ENCODE peak calls at places on chromosomes 1 and 21, in seven cellular contexts. One of them, this sample, is unnamed.

GRCh38 chr1:231701306-231701705 is 74.7 kb downstream of the DISC1 start:
- DNase-seq in fibroblast of lung: no peak
- DNase-seq in fibroblast of pulmonary artery: no peak
- DNase-seq in tibial artery: no peak
- DNase-seq in WERI-Rb-1: no peak
- DNase-seq in transverse colon: no peak
- DNase-seq in cardiac fibroblast: no peak
- DNase-seq in this sample: no peak

GRCh38 chr1:9473032-9473792 is 66.1 kb upstream of the SLC25A33 start:
- DNase-seq in fibroblast of lung: peak; percentile 93
- DNase-seq in fibroblast of pulmonary artery: peak; percentile 87
- DNase-seq in tibial artery: peak; percentile 91
- DNase-seq in WERI-Rb-1: no peak
- DNase-seq in transverse colon: peak; percentile 76
- DNase-seq in cardiac fibroblast: peak; percentile 91
- DNase-seq in this sample: peak; percentile 97

GRCh38 chr1:194616835-194617234 is 1430.4 kb upstream of the B3GALT2 start:
- DNase-seq in fibroblast of lung: no peak
- DNase-seq in fibroblast of pulmonary artery: no peak
- DNase-seq in tibial artery: no peak
- DNase-seq in WERI-Rb-1: no peak
- DNase-seq in transverse colon: no peak
- DNase-seq in cardiac fibroblast: no peak
- DNase-seq in this sample: no peak

GRCh38 chr1:219155140-219155539 is 18.5 kb upstream of the LYPLAL1 start:
- DNase-seq in fibroblast of lung: no peak
- DNase-seq in fibroblast of pulmonary artery: peak; percentile 64
- DNase-seq in tibial artery: no peak
- DNase-seq in WERI-Rb-1: no peak
- DNase-seq in transverse colon: no peak
- DNase-seq in cardiac fibroblast: peak; percentile 58
- DNase-seq in this sample: no peak

GRCh38 chr1:230105754-230106625 is 39.0 kb downstream of the GALNT2 start:
- DNase-seq in fibroblast of lung: peak; percentile 86
- DNase-seq in fibroblast of pulmonary artery: peak; percentile 92
- DNase-seq in tibial artery: no peak
- DNase-seq in WERI-Rb-1: no peak
- DNase-seq in transverse colon: no peak
- DNase-seq in cardiac fibroblast: peak; percentile 94
- DNase-seq in this sample: peak; percentile 83

GRCh38 chr1:110475358-110476027 is 24.5 kb downstream of the PROK1 start:
- DNase-seq in fibroblast of lung: no peak
- DNase-seq in fibroblast of pulmonary artery: no peak
- DNase-seq in tibial artery: no peak
- DNase-seq in WERI-Rb-1: no peak
- DNase-seq in transverse colon: no peak
- DNase-seq in cardiac fibroblast: no peak
- DNase-seq in this sample: peak; percentile 54

GRCh38 chr1:209937996-209938959 is at the start of gene SYT14:
- DNase-seq in fibroblast of lung: peak; percentile 33
- DNase-seq in fibroblast of pulmonary artery: peak; percentile 78
- DNase-seq in tibial artery: no peak
- DNase-seq in WERI-Rb-1: peak; percentile 85
- DNase-seq in transverse colon: no peak
- DNase-seq in cardiac fibroblast: peak; percentile 59
- DNase-seq in this sample: peak; percentile 10

GRCh38 chr1:41151846-41152245 is 90.3 kb downstream of the SCMH1 start:
- DNase-seq in fibroblast of lung: no peak
- DNase-seq in fibroblast of pulmonary artery: no peak
- DNase-seq in tibial artery: no peak
- DNase-seq in WERI-Rb-1: no peak
- DNase-seq in transverse colon: no peak
- DNase-seq in cardiac fibroblast: peak; percentile 20
- DNase-seq in this sample: no peak

GRCh38 chr1:167467126-167467725 is 51.1 kb downstream of the CD247 start:
- DNase-seq in fibroblast of lung: no peak
- DNase-seq in fibroblast of pulmonary artery: no peak
- DNase-seq in tibial artery: no peak
- DNase-seq in WERI-Rb-1: peak; percentile 16
- DNase-seq in transverse colon: no peak
- DNase-seq in cardiac fibroblast: no peak
- DNase-seq in this sample: peak; percentile 54

GRCh38 chr1:245956225-245956624 is 550.9 kb downstream of the SMYD3 start:
- DNase-seq in fibroblast of lung: no peak
- DNase-seq in fibroblast of pulmonary artery: no peak
- DNase-seq in tibial artery: no peak
- DNase-seq in WERI-Rb-1: no peak
- DNase-seq in transverse colon: no peak
- DNase-seq in cardiac fibroblast: peak; percentile 48
- DNase-seq in this sample: no peak

GRCh38 chr1:183652547-183653467 is at the start of gene APOBEC4:
- DNase-seq in fibroblast of lung: no peak
- DNase-seq in fibroblast of pulmonary artery: peak; percentile 66
- DNase-seq in tibial artery: no peak
- DNase-seq in WERI-Rb-1: peak; percentile 42
- DNase-seq in transverse colon: peak; percentile 48
- DNase-seq in cardiac fibroblast: peak; percentile 51
- DNase-seq in this sample: peak; percentile 43

GRCh38 chr21:41564871-41565281 is 56.9 kb upstream of the TMPRSS2 start:
- DNase-seq in fibroblast of lung: no peak
- DNase-seq in fibroblast of pulmonary artery: peak; percentile 76
- DNase-seq in tibial artery: no peak
- DNase-seq in WERI-Rb-1: no peak
- DNase-seq in transverse colon: peak; percentile 72
- DNase-seq in cardiac fibroblast: peak; percentile 86
- DNase-seq in this sample: peak; percentile 66

GRCh38 chr21:45156459-45156858 is 82.1 kb downstream of the ADARB1 start:
- DNase-seq in fibroblast of lung: no peak
- DNase-seq in fibroblast of pulmonary artery: no peak
- DNase-seq in tibial artery: no peak
- DNase-seq in WERI-Rb-1: no peak
- DNase-seq in transverse colon: no peak
- DNase-seq in cardiac fibroblast: no peak
- DNase-seq in this sample: no peak

GRCh38 chr1:236575523-236575922 is 28.8 kb downstream of the HEATR1 start:
- DNase-seq in fibroblast of lung: no peak
- DNase-seq in fibroblast of pulmonary artery: peak; percentile 61
- DNase-seq in tibial artery: no peak
- DNase-seq in WERI-Rb-1: no peak
- DNase-seq in transverse colon: no peak
- DNase-seq in cardiac fibroblast: peak; percentile 64
- DNase-seq in this sample: no peak

GRCh38 chr1:228830954-228831481 is 95.7 kb downstream of the RHOU start:
- DNase-seq in fibroblast of lung: peak; percentile 45
- DNase-seq in fibroblast of pulmonary artery: peak; percentile 44
- DNase-seq in tibial artery: no peak
- DNase-seq in WERI-Rb-1: no peak
- DNase-seq in transverse colon: no peak
- DNase-seq in cardiac fibroblast: peak; percentile 44
- DNase-seq in this sample: peak; percentile 61

GRCh38 chr1:91650764-91651163 is 150.1 kb downstream of the CDC7 start:
- DNase-seq in fibroblast of lung: peak; percentile 100
- DNase-seq in fibroblast of pulmonary artery: peak; percentile 93
- DNase-seq in tibial artery: peak; percentile 93
- DNase-seq in WERI-Rb-1: no peak
- DNase-seq in transverse colon: peak; percentile 48
- DNase-seq in cardiac fibroblast: peak; percentile 99
- DNase-seq in this sample: peak; percentile 92

GRCh38 chr1:212791676-212792395 is at the start of the genes NSL1 and TATDN3:
- DNase-seq in fibroblast of lung: peak; percentile 93
- DNase-seq in fibroblast of pulmonary artery: peak; percentile 96
- DNase-seq in tibial artery: peak; percentile 79
- DNase-seq in WERI-Rb-1: peak; percentile 96
- DNase-seq in transverse colon: peak; percentile 94
- DNase-seq in cardiac fibroblast: peak; percentile 96
- DNase-seq in this sample: peak; percentile 94

GRCh38 chr1:231940116-231940515 is 313.5 kb downstream of the DISC1 start:
- DNase-seq in fibroblast of lung: no peak
- DNase-seq in fibroblast of pulmonary artery: no peak
- DNase-seq in tibial artery: no peak
- DNase-seq in WERI-Rb-1: no peak
- DNase-seq in transverse colon: no peak
- DNase-seq in cardiac fibroblast: no peak
- DNase-seq in this sample: no peak

GRCh38 chr1:212288614-212289013 is 3.4 kb downstream of the PPP2R5A start:
- DNase-seq in fibroblast of lung: peak; percentile 62
- DNase-seq in fibroblast of pulmonary artery: peak; percentile 43
- DNase-seq in tibial artery: no peak
- DNase-seq in WERI-Rb-1: no peak
- DNase-seq in transverse colon: no peak
- DNase-seq in cardiac fibroblast: peak; percentile 59
- DNase-seq in this sample: peak; percentile 30

GRCh38 chr1:47186267-47187185 is 3.3 kb downstream of the PDZK1IP1 start:
- DNase-seq in fibroblast of lung: no peak
- DNase-seq in fibroblast of pulmonary artery: no peak
- DNase-seq in tibial artery: no peak
- DNase-seq in WERI-Rb-1: no peak
- DNase-seq in transverse colon: no peak
- DNase-seq in cardiac fibroblast: no peak
- DNase-seq in this sample: no peak

DNA sequence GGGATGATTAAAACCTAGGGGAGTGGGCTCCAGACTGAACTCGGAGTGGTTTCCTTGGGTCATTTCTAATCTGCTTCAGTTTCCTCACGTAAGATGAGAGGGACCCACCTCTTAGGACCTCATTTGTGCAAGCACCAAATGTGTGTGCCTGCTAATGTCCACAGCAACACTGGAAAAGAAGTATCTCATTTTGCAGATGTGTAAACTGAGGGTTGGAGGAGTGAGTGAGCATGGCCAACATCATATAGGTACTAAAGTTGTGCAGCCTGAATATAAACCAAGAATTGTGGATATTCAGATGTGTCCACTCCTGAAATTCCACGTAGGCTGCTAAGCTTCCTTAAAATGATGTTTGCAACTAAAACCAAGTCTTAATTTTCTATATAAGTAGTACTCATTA is 51.7 kb downstream of the GADD45A start:
- DNase-seq in fibroblast of lung: no peak
- DNase-seq in fibroblast of pulmonary artery: no peak
- DNase-seq in tibial artery: no peak
- DNase-seq in WERI-Rb-1: no peak
- DNase-seq in transverse colon: no peak
- DNase-seq in cardiac fibroblast: no peak
- DNase-seq in this sample: no peak
- H3K4me3 ChIP-seq in fibroblast of lung: no peak overlapping the region
- H3K4me3 ChIP-seq in fibroblast of pulmonary artery: peak overlapping the region; percentile 20
- H3K4me3 ChIP-seq in tibial artery: no peak overlapping the region
- H3K4me3 ChIP-seq in WERI-Rb-1: no peak overlapping the region
- H3K4me3 ChIP-seq in transverse colon: no peak overlapping the region
- H3K4me3 ChIP-seq in cardiac fibroblast: peak overlapping the region; percentile 21
- H3K4me3 ChIP-seq in this sample: no peak overlapping the region

DNA sequence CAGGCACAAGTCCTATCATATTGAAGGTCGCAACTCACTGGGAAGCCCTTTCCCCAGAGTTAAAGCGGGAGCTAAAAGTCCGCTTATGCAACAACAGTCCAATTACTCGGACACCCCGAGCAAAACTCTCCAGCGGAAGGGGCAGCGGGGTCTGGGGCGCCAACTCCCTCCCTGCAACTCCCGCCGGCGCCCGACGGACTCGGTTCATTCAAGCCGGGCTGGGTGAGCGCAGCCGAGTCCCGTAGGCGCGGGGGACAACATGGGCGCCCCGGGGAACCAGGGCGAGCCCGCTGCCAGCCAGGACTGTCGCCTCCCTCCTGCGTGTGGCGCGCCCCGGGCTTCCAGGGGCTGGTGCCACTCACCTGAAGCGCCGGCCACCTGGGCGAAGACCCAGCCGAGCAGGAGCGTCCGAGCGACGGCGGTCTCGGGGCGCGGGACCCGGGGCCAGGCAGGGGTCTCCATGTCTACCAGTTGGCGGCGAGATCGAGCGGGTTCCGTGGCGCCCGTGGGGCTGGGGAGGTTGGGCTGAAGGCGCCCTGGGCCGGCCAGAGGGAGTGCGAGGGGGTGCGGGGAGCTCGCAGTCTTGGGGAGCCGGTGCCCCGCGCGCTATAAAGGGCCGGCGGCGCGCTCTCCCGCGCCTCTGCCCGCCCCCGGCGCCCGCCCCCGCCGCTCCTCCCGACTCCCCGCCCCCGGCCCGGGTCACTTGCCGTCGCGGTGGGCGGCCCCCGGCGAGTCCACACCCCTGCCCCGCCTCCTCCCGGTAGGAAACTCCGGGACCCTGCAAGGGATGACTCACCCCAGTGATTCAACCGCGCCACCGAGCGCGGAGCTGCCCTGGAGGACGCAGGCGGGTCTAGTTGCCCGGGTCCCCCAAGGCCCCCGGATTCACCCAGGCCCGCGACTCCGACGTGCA is at the start of gene F3:
- DNase-seq in fibroblast of lung: peak; percentile 85
- DNase-seq in fibroblast of pulmonary artery: peak; percentile 85
- DNase-seq in tibial artery: peak; percentile 92
- DNase-seq in WERI-Rb-1: peak; percentile 89
- DNase-seq in transverse colon: peak; percentile 95
- DNase-seq in cardiac fibroblast: peak; percentile 90
- DNase-seq in this sample: peak; percentile 97
- TF ChIP-seq CTCF in fibroblast of lung: no peak
- TF ChIP-seq CTCF in fibroblast of pulmonary artery: no peak
- TF ChIP-seq CTCF in tibial artery: no peak
- TF ChIP-seq CTCF in WERI-Rb-1: peak; percentile 42
- TF ChIP-seq CTCF in transverse colon: no peak
- TF ChIP-seq CTCF in cardiac fibroblast: no peak
- TF ChIP-seq CTCF in this sample: peak; percentile 6

GRCh38 chr1:69568435-69569280 is 936 bp downstream of the LRRC7 start:
- DNase-seq in fibroblast of lung: no peak
- DNase-seq in fibroblast of pulmonary artery: no peak
- DNase-seq in tibial artery: no peak
- DNase-seq in WERI-Rb-1: no peak
- DNase-seq in transverse colon: no peak
- DNase-seq in cardiac fibroblast: no peak
- DNase-seq in this sample: peak; percentile 25
- H3K4me3 ChIP-seq in fibroblast of lung: no peak overlapping the region
- H3K4me3 ChIP-seq in fibroblast of pulmonary artery: peak overlapping the region; percentile 32
- H3K4me3 ChIP-seq in tibial artery: peak overlapping the region; percentile 48
- H3K4me3 ChIP-seq in WERI-Rb-1: peak overlapping the region; percentile 82
- H3K4me3 ChIP-seq in transverse colon: peak overlapping the region; percentile 19
- H3K4me3 ChIP-seq in cardiac fibroblast: peak overlapping the region; percentile 26
- H3K4me3 ChIP-seq in this sample: peak overlapping the region; percentile 47

GRCh38 chr1:1846386-1846918 is 44.4 kb downstream of the GNB1 start:
- DNase-seq in fibroblast of lung: no peak
- DNase-seq in fibroblast of pulmonary artery: no peak
- DNase-seq in tibial artery: no peak
- DNase-seq in WERI-Rb-1: no peak
- DNase-seq in transverse colon: no peak
- DNase-seq in cardiac fibroblast: no peak
- DNase-seq in this sample: no peak

GRCh38 chr1:1839311-1839965 is 51.4 kb downstream of the GNB1 start:
- DNase-seq in fibroblast of lung: no peak
- DNase-seq in fibroblast of pulmonary artery: no peak
- DNase-seq in tibial artery: no peak
- DNase-seq in WERI-Rb-1: no peak
- DNase-seq in transverse colon: no peak
- DNase-seq in cardiac fibroblast: no peak
- DNase-seq in this sample: no peak

GRCh38 chr1:1836119-1836518 is 54.8 kb downstream of the GNB1 start:
- DNase-seq in fibroblast of lung: no peak
- DNase-seq in fibroblast of pulmonary artery: no peak
- DNase-seq in tibial artery: no peak
- DNase-seq in WERI-Rb-1: no peak
- DNase-seq in transverse colon: no peak
- DNase-seq in cardiac fibroblast: no peak
- DNase-seq in this sample: no peak

GRCh38 chr1:1842360-1843146 is 48.3 kb downstream of the GNB1 start:
- DNase-seq in fibroblast of lung: no peak
- DNase-seq in fibroblast of pulmonary artery: no peak
- DNase-seq in tibial artery: no peak
- DNase-seq in WERI-Rb-1: no peak
- DNase-seq in transverse colon: peak; percentile 47
- DNase-seq in cardiac fibroblast: no peak
- DNase-seq in this sample: no peak

GRCh38 chr1:1841575-1841991 is 49.3 kb downstream of the GNB1 start:
- DNase-seq in fibroblast of lung: peak; percentile 47
- DNase-seq in fibroblast of pulmonary artery: no peak
- DNase-seq in tibial artery: no peak
- DNase-seq in WERI-Rb-1: no peak
- DNase-seq in transverse colon: no peak
- DNase-seq in cardiac fibroblast: peak; percentile 34
- DNase-seq in this sample: no peak
- TF ChIP-seq CTCF in fibroblast of lung: peak; percentile 28
- TF ChIP-seq CTCF in fibroblast of pulmonary artery: no peak
- TF ChIP-seq CTCF in tibial artery: no peak
- TF ChIP-seq CTCF in WERI-Rb-1: no peak
- TF ChIP-seq CTCF in transverse colon: no peak
- TF ChIP-seq CTCF in cardiac fibroblast: peak; percentile 19
- TF ChIP-seq CTCF in this sample: peak; percentile 6

This sample was measured in epithelial cell of esophagus.